ENCODE peak calls at places on chromosomes 12 and 14, in four cellular contexts. One of them, this sample, is unnamed.

GRCh38 chr14:88380405-88380804 is 5.1 kb upstream of the SPATA7 start:
- DNase-seq in SK-N-SH: peak
- DNase-seq in HCT116: no peak
- DNase-seq in HepG2: no peak
- DNase-seq in this sample: peak

GRCh38 chr14:102317564-102318248 is 1.8 kb upstream of the ZNF839 start:
- DNase-seq in HCT116: no peak
- DNase-seq in SK-N-SH: no peak
- DNase-seq in HepG2: peak
- DNase-seq in this sample: no peak

GRCh38 chr12:123937707-123938600 is 34.7 kb downstream of the CCDC92 start:
- DNase-seq in HCT116: no peak
- DNase-seq in HepG2: no peak
- DNase-seq in SK-N-SH: no peak
- DNase-seq in this sample: peak

GRCh38 chr14:32077081-32078029 is at the start of gene ARHGAP5:
- DNase-seq in HepG2: peak
- DNase-seq in SK-N-SH: peak
- DNase-seq in HCT116: no peak
- DNase-seq in this sample: peak

GRCh38 chr14:24849471-24849870 is 200.5 kb downstream of the STXBP6 start:
- DNase-seq in SK-N-SH: no peak
- DNase-seq in HCT116: no peak
- DNase-seq in HepG2: no peak
- DNase-seq in this sample: peak

GRCh38 chr12:103791350-103791920 is 49.6 kb downstream of the NT5DC3 start:
- DNase-seq in HepG2: no peak
- DNase-seq in HCT116: no peak
- DNase-seq in SK-N-SH: no peak
- DNase-seq in this sample: no peak

GRCh38 chr12:55847603-55848329 is 5.0 kb upstream of the MMP19 start:
- DNase-seq in HepG2: peak
- DNase-seq in SK-N-SH: peak
- DNase-seq in HCT116: no peak
- DNase-seq in this sample: peak

GRCh38 chr14:58663494-58664111 is 25.8 kb downstream of the DACT1 start:
- DNase-seq in SK-N-SH: peak
- DNase-seq in HCT116: no peak
- DNase-seq in HepG2: no peak
- DNase-seq in this sample: peak

GRCh38 chr12:2268478-2269286 is 215.9 kb downstream of the CACNA1C start:
- DNase-seq in HCT116: no peak
- DNase-seq in SK-N-SH: no peak
- DNase-seq in HepG2: no peak
- DNase-seq in this sample: peak

GRCh38 chr12:59808317-59808910 is 212.6 kb downstream of the SLC16A7 start:
- DNase-seq in SK-N-SH: peak
- DNase-seq in HepG2: peak
- DNase-seq in HCT116: peak
- DNase-seq in this sample: peak

GRCh38 chr12:94590428-94590827 is 59.9 kb downstream of the TMCC3 start:
- DNase-seq in HCT116: no peak
- DNase-seq in HepG2: no peak
- DNase-seq in SK-N-SH: peak
- DNase-seq in this sample: no peak

GRCh38 chr14:68878908-68879307 is 86.0 kb upstream of the ZFP36L1 start:
- DNase-seq in HCT116: no peak
- DNase-seq in SK-N-SH: no peak
- DNase-seq in HepG2: no peak
- DNase-seq in this sample: no peak

GRCh38 chr12:112938751-112939150 is 477 bp downstream of the OAS3 start:
- DNase-seq in SK-N-SH: no peak
- DNase-seq in HCT116: no peak
- DNase-seq in HepG2: no peak
- DNase-seq in this sample: no peak

GRCh38 chr14:100778078-100778927 is 47.6 kb upstream of the MEG3 start:
- DNase-seq in HepG2: no peak
- DNase-seq in HCT116: no peak
- DNase-seq in SK-N-SH: no peak
- DNase-seq in this sample: no peak
- TF ChIP-seq RAD21 in HepG2: no peak
- TF ChIP-seq RAD21 in HCT116: no peak
- TF ChIP-seq RAD21 in SK-N-SH: no peak
- TF ChIP-seq RAD21 in this sample: no peak

DNA sequence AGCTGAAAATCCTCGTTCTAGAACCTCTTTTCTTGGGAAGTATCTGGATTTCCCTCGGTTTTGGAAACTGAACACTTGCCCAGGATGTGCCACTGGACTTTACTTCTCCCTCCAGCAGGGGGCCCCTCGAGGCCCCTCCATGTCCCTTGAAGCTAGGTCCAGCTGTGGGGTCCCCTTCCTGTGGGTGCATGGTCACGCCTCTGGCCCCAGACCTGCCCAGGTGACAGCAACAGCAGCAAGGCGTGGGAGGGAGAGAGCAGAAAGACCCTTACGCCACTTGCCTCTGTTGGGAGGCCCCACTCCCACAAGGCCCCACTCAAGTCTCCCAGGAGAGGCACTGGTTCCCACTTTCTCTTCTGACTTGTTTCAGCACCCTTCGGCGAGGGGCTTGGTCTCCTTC is 3.1 kb downstream of the SLC25A29 start:
- DNase-seq in SK-N-SH: peak
- DNase-seq in HepG2: no peak
- DNase-seq in HCT116: no peak
- DNase-seq in this sample: no peak
- TF ChIP-seq RAD21 in SK-N-SH: peak
- TF ChIP-seq RAD21 in HepG2: peak
- TF ChIP-seq RAD21 in HCT116: no peak
- TF ChIP-seq RAD21 in this sample: peak

DNA sequence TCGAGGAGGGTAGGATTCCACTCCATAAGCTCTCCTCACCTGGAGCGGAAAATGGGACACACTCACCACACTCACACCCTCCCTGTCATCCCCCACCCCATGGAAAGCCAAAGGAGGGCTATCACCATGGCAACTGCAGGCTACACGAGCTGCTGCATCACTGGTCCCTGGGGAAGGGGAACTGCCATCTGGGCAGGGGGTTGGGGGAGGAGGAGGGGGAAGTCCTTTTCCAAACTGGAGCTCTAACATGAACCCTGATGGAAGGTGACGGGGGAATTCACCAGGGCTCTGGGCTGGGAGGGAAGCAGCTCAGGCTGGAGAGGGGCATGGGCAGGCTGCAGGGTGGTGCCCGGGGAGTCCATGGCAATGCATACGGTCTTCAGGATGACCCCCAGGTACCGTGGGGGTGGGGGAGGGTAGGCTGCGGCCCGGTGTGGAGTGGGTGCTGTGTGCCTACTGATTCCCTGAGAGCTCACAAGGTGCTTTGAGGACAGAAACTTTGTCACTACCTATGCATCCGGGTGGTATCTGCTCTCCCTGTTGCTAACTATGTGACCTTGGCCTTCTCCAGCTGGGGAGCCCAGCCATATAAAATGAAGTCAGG is 94.5 kb downstream of the LRRC74A start:
- DNase-seq in HCT116: no peak
- DNase-seq in SK-N-SH: peak
- DNase-seq in HepG2: no peak
- DNase-seq in this sample: no peak
- TF ChIP-seq RAD21 in HCT116: no peak
- TF ChIP-seq RAD21 in SK-N-SH: no peak
- TF ChIP-seq RAD21 in HepG2: no peak
- TF ChIP-seq RAD21 in this sample: no peak

DNA sequence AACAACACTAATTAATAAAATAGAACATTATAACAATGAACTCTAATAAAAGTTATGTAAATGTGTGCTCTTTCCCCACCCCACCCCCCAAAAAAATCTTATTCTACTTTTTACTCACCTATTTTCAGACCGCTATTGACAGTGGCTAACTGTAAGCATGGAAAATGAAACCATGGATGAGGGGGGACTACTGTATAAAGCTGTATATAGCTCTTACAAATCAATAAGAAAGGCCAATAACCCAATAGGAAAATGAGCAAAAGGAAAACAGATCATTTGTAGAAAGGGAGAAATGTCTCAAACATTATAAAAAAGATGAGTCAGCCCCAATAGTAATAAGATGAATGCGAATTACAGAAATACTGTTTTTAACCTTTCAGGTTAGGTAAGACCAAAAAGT is 27.4 kb downstream of the YEATS4 start:
- DNase-seq in HepG2: no peak
- DNase-seq in HCT116: no peak
- DNase-seq in SK-N-SH: no peak
- DNase-seq in this sample: no peak
- TF ChIP-seq RAD21 in HepG2: no peak
- TF ChIP-seq RAD21 in HCT116: no peak
- TF ChIP-seq RAD21 in SK-N-SH: no peak
- TF ChIP-seq RAD21 in this sample: no peak

GRCh38 chr12:16389594-16389993 is 42.1 kb downstream of the MGST1 start:
- DNase-seq in HepG2: no peak
- DNase-seq in SK-N-SH: no peak
- DNase-seq in HCT116: no peak
- DNase-seq in this sample: peak
- TF ChIP-seq RAD21 in HepG2: no peak
- TF ChIP-seq RAD21 in SK-N-SH: no peak
- TF ChIP-seq RAD21 in HCT116: no peak
- TF ChIP-seq RAD21 in this sample: no peak

GRCh38 chr14:65840786-65841185 is 428.3 kb downstream of the FUT8 start:
- DNase-seq in HCT116: no peak
- DNase-seq in SK-N-SH: no peak
- DNase-seq in HepG2: no peak
- DNase-seq in this sample: peak
- TF ChIP-seq RAD21 in HCT116: no peak
- TF ChIP-seq RAD21 in SK-N-SH: no peak
- TF ChIP-seq RAD21 in HepG2: no peak
- TF ChIP-seq RAD21 in this sample: no peak

GRCh38 chr14:33120341-33120740 is 181.7 kb downstream of the NPAS3 start:
- DNase-seq in HepG2: no peak
- DNase-seq in HCT116: no peak
- DNase-seq in SK-N-SH: no peak
- DNase-seq in this sample: no peak

GRCh38 chr14:33114331-33114730 is 175.7 kb downstream of the NPAS3 start:
- DNase-seq in HepG2: no peak
- DNase-seq in HCT116: no peak
- DNase-seq in SK-N-SH: no peak
- DNase-seq in this sample: no peak

GRCh38 chr14:33120966-33121365 is 182.3 kb downstream of the NPAS3 start:
- DNase-seq in HepG2: no peak
- DNase-seq in HCT116: no peak
- DNase-seq in SK-N-SH: no peak
- DNase-seq in this sample: no peak

GRCh38 chr14:33123281-33123680 is 184.6 kb downstream of the NPAS3 start:
- DNase-seq in SK-N-SH: no peak
- DNase-seq in HepG2: no peak
- DNase-seq in HCT116: no peak
- DNase-seq in this sample: no peak

GRCh38 chr14:33118653-33119052 is 180.0 kb downstream of the NPAS3 start:
- DNase-seq in SK-N-SH: peak
- DNase-seq in HCT116: no peak
- DNase-seq in HepG2: no peak
- DNase-seq in this sample: no peak
- TF ChIP-seq RAD21 in SK-N-SH: no peak
- TF ChIP-seq RAD21 in HCT116: no peak
- TF ChIP-seq RAD21 in HepG2: no peak
- TF ChIP-seq RAD21 in this sample: no peak

GRCh38 chr12:92821142-92821541 is 108.0 kb downstream of the EEA1 start:
- DNase-seq in HCT116: no peak
- DNase-seq in HepG2: no peak
- DNase-seq in SK-N-SH: no peak
- DNase-seq in this sample: no peak
- TF ChIP-seq RAD21 in HCT116: no peak
- TF ChIP-seq RAD21 in HepG2: no peak
- TF ChIP-seq RAD21 in SK-N-SH: no peak
- TF ChIP-seq RAD21 in this sample: no peak

GRCh38 chr12:48716493-48717251 is at the start of gene CCNT1:
- DNase-seq in HCT116: peak
- DNase-seq in HepG2: peak
- DNase-seq in SK-N-SH: peak
- DNase-seq in this sample: peak

GRCh38 chr12:48716168-48716492 is 377 bp downstream of the CCNT1 start:
- DNase-seq in HepG2: no peak
- DNase-seq in HCT116: no peak
- DNase-seq in SK-N-SH: no peak
- DNase-seq in this sample: no peak

GRCh38 chr12:48712209-48712608 is 4.3 kb downstream of the CCNT1 start:
- DNase-seq in HCT116: no peak
- DNase-seq in SK-N-SH: no peak
- DNase-seq in HepG2: no peak
- DNase-seq in this sample: no peak

DNA sequence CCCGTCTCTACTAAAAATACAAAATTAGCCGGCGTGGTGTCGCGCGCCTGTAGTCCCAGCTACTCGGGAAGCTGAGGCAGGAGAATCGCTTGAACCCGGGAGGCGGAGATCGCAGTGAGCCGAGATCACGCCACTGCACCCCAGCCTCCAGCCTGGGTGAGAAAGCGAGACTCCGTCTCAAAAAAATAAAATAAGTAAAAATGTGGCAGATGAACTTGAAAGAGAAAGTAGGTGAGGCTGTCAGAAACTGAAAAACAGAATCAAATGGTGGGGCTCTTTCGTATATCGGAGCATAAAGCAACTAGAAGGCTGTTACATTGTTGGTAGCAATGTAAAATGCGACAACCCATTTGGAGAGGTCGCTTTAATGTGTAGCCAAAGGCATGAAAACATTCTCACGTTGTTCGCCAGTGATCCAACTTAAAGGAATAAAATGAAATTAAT is 767 bp upstream of the CCNT1 start:
- DNase-seq in HCT116: no peak
- DNase-seq in SK-N-SH: no peak
- DNase-seq in HepG2: no peak
- DNase-seq in this sample: peak
- TF ChIP-seq RAD21 in HCT116: no peak
- TF ChIP-seq RAD21 in SK-N-SH: no peak
- TF ChIP-seq RAD21 in HepG2: no peak
- TF ChIP-seq RAD21 in this sample: no peak